ENCODE peak calls at places on chromosomes 7 and 10, in six cellular contexts. One of them, this sample, is unnamed. For H3K9me2, the result is how much of the 10 kb centered on the place peaks cover.

GRCh38 chr10:83397806-83398205 is 741.5 kb upstream of the GHITM start:
- DNase-seq in PC-3: no peak
- DNase-seq in OCI-LY7: no peak
- DNase-seq in MM.1S: no peak
- DNase-seq in GM23338: no peak
- DNase-seq in PC-9: no peak
- DNase-seq in this sample: no peak

GRCh38 chr10:86649471-86650150 is 4.7 kb upstream of the OPN4 start:
- DNase-seq in PC-3: no peak
- DNase-seq in OCI-LY7: no peak
- DNase-seq in MM.1S: no peak
- DNase-seq in GM23338: no peak
- DNase-seq in PC-9: no peak
- DNase-seq in this sample: no peak

GRCh38 chr7:100603697-100604077 is 1.5 kb downstream of the PCOLCE start:
- DNase-seq in PC-3: no peak
- DNase-seq in OCI-LY7: no peak
- DNase-seq in MM.1S: no peak
- DNase-seq in GM23338: peak
- DNase-seq in PC-9: no peak
- DNase-seq in this sample: no peak

GRCh38 chr7:2968176-2968575 is 75.5 kb downstream of the CARD11 start:
- DNase-seq in PC-3: no peak
- DNase-seq in OCI-LY7: no peak
- DNase-seq in MM.1S: no peak
- DNase-seq in GM23338: no peak
- DNase-seq in PC-9: no peak
- DNase-seq in this sample: no peak

GRCh38 chr10:108848016-108848415 is 1075.3 kb downstream of the XPNPEP1 start:
- DNase-seq in PC-3: peak
- DNase-seq in OCI-LY7: no peak
- DNase-seq in MM.1S: no peak
- DNase-seq in GM23338: no peak
- DNase-seq in PC-9: no peak
- DNase-seq in this sample: no peak

GRCh38 chr10:84118395-84119006 is 20.8 kb upstream of the GHITM start:
- DNase-seq in PC-3: peak
- DNase-seq in OCI-LY7: no peak
- DNase-seq in MM.1S: no peak
- DNase-seq in GM23338: no peak
- DNase-seq in PC-9: no peak
- DNase-seq in this sample: no peak

GRCh38 chr10:12418000-12418399 is 68.7 kb downstream of the CAMK1D start:
- DNase-seq in PC-3: no peak
- DNase-seq in OCI-LY7: no peak
- DNase-seq in MM.1S: no peak
- DNase-seq in GM23338: no peak
- DNase-seq in PC-9: no peak
- DNase-seq in this sample: no peak

GRCh38 chr10:75638752-75639151 is 207.3 kb downstream of the LRMDA start:
- DNase-seq in PC-3: no peak
- DNase-seq in OCI-LY7: no peak
- DNase-seq in MM.1S: no peak
- DNase-seq in GM23338: no peak
- DNase-seq in PC-9: no peak
- DNase-seq in this sample: no peak

GRCh38 chr10:3668276-3668960 is 116.6 kb downstream of the KLF6 start:
- DNase-seq in PC-3: no peak
- DNase-seq in OCI-LY7: peak
- DNase-seq in MM.1S: no peak
- DNase-seq in GM23338: peak
- DNase-seq in PC-9: peak
- DNase-seq in this sample: peak

GRCh38 chr7:512541-513311 is 6.9 kb downstream of the PDGFA start:
- DNase-seq in PC-3: no peak
- DNase-seq in OCI-LY7: no peak
- DNase-seq in MM.1S: no peak
- DNase-seq in GM23338: no peak
- DNase-seq in PC-9: no peak
- DNase-seq in this sample: no peak

GRCh38 chr10:131453772-131454634 is 142.5 kb upstream of the TCERG1L start:
- DNase-seq in PC-3: peak
- DNase-seq in OCI-LY7: peak
- DNase-seq in MM.1S: no peak
- DNase-seq in GM23338: peak
- DNase-seq in PC-9: no peak
- DNase-seq in this sample: peak

GRCh38 chr7:741191-741671 is 14.2 kb upstream of the PRKAR1B start:
- DNase-seq in PC-3: no peak
- DNase-seq in OCI-LY7: no peak
- DNase-seq in MM.1S: no peak
- DNase-seq in GM23338: no peak
- DNase-seq in PC-9: no peak
- DNase-seq in this sample: no peak

GRCh38 chr7:99270702-99271101 is 1.9 kb upstream of the MYH16 start:
- DNase-seq in PC-3: no peak
- DNase-seq in OCI-LY7: no peak
- DNase-seq in MM.1S: no peak
- DNase-seq in GM23338: peak
- DNase-seq in PC-9: no peak
- DNase-seq in this sample: no peak
- H3K9me2 ChIP-seq in PC-3: under half
- H3K9me2 ChIP-seq in OCI-LY7: under half
- H3K9me2 ChIP-seq in MM.1S: under half
- H3K9me2 ChIP-seq in GM23338: under half
- H3K9me2 ChIP-seq in PC-9: under half
- H3K9me2 ChIP-seq in this sample: under half

DNA sequence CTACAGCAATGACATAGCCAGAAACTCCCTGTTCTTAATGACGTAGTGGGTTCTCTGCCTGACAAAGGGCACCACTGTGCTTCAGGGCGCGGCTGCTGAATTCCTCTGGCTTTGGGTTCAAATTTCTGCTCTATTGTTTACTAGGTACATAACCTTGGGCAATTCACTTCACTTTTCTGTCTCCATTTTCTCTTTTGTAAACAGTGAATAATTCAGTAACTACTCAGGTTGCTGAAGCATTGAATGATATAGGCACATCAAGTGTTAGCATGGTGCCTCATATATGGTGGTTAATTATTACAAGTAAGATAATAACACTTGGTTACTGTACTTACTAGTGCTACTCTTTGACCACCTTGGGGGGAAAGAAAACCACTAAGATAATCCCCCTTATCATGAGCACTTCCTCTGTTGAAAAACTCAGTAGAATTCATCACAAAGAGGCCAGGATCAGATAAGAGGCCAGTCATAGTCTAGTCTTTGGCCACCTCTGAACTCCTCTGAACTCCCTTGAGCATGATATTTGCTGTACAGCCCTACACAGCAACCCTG is 92.0 kb upstream of the AHR start:
- DNase-seq in PC-3: peak
- DNase-seq in OCI-LY7: no peak
- DNase-seq in MM.1S: no peak
- DNase-seq in GM23338: no peak
- DNase-seq in PC-9: peak
- DNase-seq in this sample: peak
- H3K27ac ChIP-seq in PC-3: peak
- H3K27ac ChIP-seq in OCI-LY7: no peak
- H3K27ac ChIP-seq in MM.1S: no peak
- H3K27ac ChIP-seq in GM23338: no peak
- H3K27ac ChIP-seq in PC-9: peak
- H3K27ac ChIP-seq in this sample: peak

DNA sequence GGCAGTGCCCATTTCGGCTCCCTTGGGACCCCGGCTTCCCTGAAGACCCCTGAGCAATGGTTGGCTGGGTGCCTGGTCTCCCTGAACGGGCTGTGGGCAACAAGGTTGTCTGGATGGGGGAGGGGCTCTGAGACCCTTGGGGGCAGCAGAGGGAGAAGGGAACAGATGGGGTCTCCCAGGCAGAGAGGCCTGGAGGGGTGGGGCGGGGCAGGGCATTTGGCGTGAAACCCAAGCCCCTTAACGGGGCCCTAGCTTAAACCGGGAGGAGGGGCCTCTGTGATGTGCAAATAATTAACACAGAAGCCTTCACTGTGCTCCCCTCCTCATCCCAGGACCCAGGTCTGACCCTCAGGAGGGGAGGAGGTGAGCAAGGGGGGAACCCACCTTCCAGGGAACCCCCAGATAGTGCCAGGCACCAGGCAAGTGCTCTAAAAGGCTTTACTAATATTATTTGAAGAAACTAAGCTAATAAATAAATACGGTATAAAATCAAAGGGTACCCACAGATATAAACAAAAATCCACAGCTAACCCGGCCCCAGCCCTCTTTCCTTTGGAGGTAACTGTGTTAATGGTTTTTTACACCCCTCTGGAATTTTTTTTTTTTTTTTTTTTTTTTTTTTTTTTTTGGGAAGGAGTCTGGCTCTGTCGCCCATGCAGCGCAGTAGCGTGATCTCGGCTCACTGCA is 170.8 kb downstream of the RNF216 start:
- DNase-seq in PC-3: no peak
- DNase-seq in OCI-LY7: no peak
- DNase-seq in MM.1S: no peak
- DNase-seq in GM23338: no peak
- DNase-seq in PC-9: no peak
- DNase-seq in this sample: no peak
- H3K9me2 ChIP-seq in PC-3: under half
- H3K9me2 ChIP-seq in OCI-LY7: under half
- H3K9me2 ChIP-seq in MM.1S: under half
- H3K9me2 ChIP-seq in GM23338: under half
- H3K9me2 ChIP-seq in PC-9: under half
- H3K9me2 ChIP-seq in this sample: under half

DNA sequence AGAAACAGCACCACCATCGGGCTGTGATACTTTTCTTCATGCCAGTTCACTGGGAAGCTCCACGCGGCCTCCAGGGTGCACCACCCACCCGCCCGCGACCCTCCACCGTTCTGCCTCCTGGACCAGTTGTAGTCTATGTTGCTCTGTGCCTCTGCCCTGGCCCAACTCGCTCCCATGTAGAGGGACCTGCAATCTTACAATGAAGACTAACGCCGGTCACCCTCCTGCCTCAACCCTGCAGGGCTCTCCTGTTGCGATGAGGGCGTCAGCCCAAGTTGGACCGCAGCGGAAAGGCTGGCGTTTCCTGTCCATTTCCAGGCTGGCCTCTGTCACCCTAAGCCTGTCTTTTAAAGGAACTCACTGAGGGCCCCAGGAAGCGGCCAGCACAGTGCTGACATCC is 34.9 kb downstream of the IL15RA start:
- DNase-seq in PC-3: no peak
- DNase-seq in OCI-LY7: no peak
- DNase-seq in MM.1S: no peak
- DNase-seq in GM23338: no peak
- DNase-seq in PC-9: no peak
- DNase-seq in this sample: no peak
- H3K27ac ChIP-seq in PC-3: no peak
- H3K27ac ChIP-seq in OCI-LY7: no peak
- H3K27ac ChIP-seq in MM.1S: no peak
- H3K27ac ChIP-seq in GM23338: no peak
- H3K27ac ChIP-seq in PC-9: no peak
- H3K27ac ChIP-seq in this sample: no peak

GRCh38 chr7:54354436-54354835 is 187.7 kb upstream of the VSTM2A start:
- DNase-seq in PC-3: peak
- DNase-seq in OCI-LY7: no peak
- DNase-seq in MM.1S: no peak
- DNase-seq in GM23338: no peak
- DNase-seq in PC-9: peak
- DNase-seq in this sample: no peak
- H3K9me2 ChIP-seq in PC-3: under half
- H3K9me2 ChIP-seq in OCI-LY7: under half
- H3K9me2 ChIP-seq in MM.1S: under half
- H3K9me2 ChIP-seq in GM23338: under half
- H3K9me2 ChIP-seq in PC-9: under half
- H3K9me2 ChIP-seq in this sample: under half